ENCODE peak calls at places on chromosomes 3 and 15, in nine cellular contexts. I is psoas muscle, S is neural crest cell, Q is fibroblast of pulmonary artery, D is spleen, E is A549, M is lower leg skin, Y is left ventricle myocardium inferior, X is foreskin fibroblast. G is an unnamed sample.

GRCh38 chr3:81105761-81106160 is 655.7 kb downstream of the GBE1 start:
- DNase-seq in D (no peak), Q (peak; percentile 17), I (no peak), S (no peak), M (no peak), E (no peak), X (no peak), Y (no peak), G (no peak)

GRCh38 chr3:126209741-126210140 is 29.4 kb upstream of the ALDH1L1 start:
- DNase-seq in I (no peak), Q (no peak), M (no peak), D (no peak), Y (no peak), E (no peak), S (no peak), X (no peak), G (no peak)

GRCh38 chr15:33675246-33675645 is 293.1 kb upstream of the CHRM5 start:
- DNase-seq in M (no peak), Q (peak; percentile 43), Y (no peak), X (no peak), S (no peak), E (peak; percentile 53), D (no peak), I (no peak), G (no peak)

GRCh38 chr3:162143181-162143580 is 646.6 kb downstream of the OTOL1 start:
- DNase-seq in I (no peak), Q (no peak), S (no peak), Y (no peak), X (no peak), M (no peak), E (no peak), D (no peak), G (no peak)

GRCh38 chr15:31365655-31366127 is 39.1 kb downstream of the KLF13 start:
- DNase-seq in X (peak; percentile 89), E (no peak), Y (peak; percentile 97), Q (peak; percentile 92), M (peak; percentile 96), D (peak; percentile 98), I (peak; percentile 98), S (peak; percentile 35), G (peak; percentile 35)

GRCh38 chr3:15436246-15436645 is 8.8 kb downstream of the EAF1 start:
- DNase-seq in Q (no peak), E (no peak), D (no peak), M (no peak), S (no peak), X (no peak), I (no peak), Y (no peak), G (no peak)

GRCh38 chr3:77254967-77255831 is 215.3 kb downstream of the ROBO2 start:
- DNase-seq in Y (no peak), I (no peak), Q (peak; percentile 66), E (peak; percentile 52), S (peak; percentile 50), D (no peak), X (peak; percentile 30), M (peak; percentile 28), G (peak; percentile 33)

GRCh38 chr15:69450968-69451695 is 1.5 kb upstream of the RPLP1 start:
- DNase-seq in D (no peak), M (no peak), Y (no peak), S (no peak), Q (no peak), X (no peak), I (no peak), E (no peak), G (no peak)

GRCh38 chr3:56800373-56801150 is 1.2 kb downstream of the ARHGEF3 start:
- DNase-seq in I (no peak), X (no peak), S (no peak), E (no peak), Y (no peak), Q (no peak), M (no peak), D (peak; percentile 86), G (no peak)

GRCh38 chr3:56801597-56802410 is at the start of gene ARHGEF3:
- DNase-seq in S (peak; percentile 63), I (peak; percentile 92), Q (peak; percentile 77), E (peak; percentile 75), M (peak; percentile 70), X (peak; percentile 58), D (peak; percentile 98), Y (peak; percentile 88), G (peak; percentile 71)

GRCh38 chr3:56796996-56797395 is 4.8 kb downstream of the ARHGEF3 start:
- DNase-seq in Y (no peak), X (no peak), I (no peak), D (no peak), M (no peak), E (no peak), Q (no peak), S (no peak), G (no peak)

GRCh38 chr3:56801151-56801596 is 575 bp downstream of the ARHGEF3 start:
- DNase-seq in S (peak; percentile 4), E (no peak), Y (no peak), I (no peak), M (no peak), X (no peak), D (peak; percentile 81), Q (no peak), G (no peak)

DNA sequence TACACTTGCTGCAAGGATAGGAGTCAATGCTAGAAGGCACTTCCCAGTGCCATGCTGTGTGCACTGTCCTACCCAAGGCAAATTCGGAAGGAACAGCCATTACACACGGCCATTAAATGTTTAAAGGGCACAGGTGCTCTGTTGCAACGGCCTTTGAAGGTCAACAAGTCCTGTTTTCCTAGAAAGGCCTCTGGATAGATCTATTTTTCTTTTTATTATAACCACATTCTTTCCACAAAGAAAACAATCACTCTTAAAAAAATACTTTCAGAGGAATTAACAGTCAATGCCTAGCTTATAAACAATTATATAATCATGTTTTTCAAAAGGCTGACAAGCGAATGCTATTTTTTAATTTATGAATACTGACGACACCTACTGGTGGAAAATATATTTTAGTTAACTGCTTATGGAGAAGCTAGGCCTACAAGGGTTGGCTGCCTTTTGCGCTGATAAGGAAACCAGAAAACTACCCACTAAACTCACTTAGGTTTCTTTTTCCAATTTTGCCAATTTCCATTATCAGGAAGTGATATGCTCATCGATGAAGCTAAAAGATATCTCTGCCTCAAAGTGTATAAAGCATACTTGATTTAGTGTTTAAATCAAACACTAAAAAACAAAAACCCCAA is 2.4 kb downstream of the ARHGEF3 start:
- DNase-seq in Y (no peak), Q (peak; percentile 83), M (no peak), X (no peak), D (no peak), I (no peak), S (no peak), E (peak; percentile 49), G (no peak)
- TF ChIP-seq CTCF in Y (peak; percentile 78), Q (peak; percentile 53), M (no peak), X (peak; percentile 24), D (peak; percentile 78), I (peak; percentile 77), S (peak; percentile 78), E (peak; percentile 61), G (peak; percentile 77)

GRCh38 chr15:73928971-73929627 is 2.8 kb downstream of the LOXL1 start:
- DNase-seq in D (peak; percentile 55), I (peak; percentile 12), Y (peak; percentile 1), Q (no peak), E (no peak), M (no peak), S (no peak), X (no peak), G (no peak)

GRCh38 chr15:73928241-73928579 is 1.9 kb downstream of the LOXL1 start:
- DNase-seq in Q (no peak), D (peak; percentile 51), S (no peak), X (no peak), Y (no peak), E (no peak), I (peak; percentile 49), M (no peak), G (no peak)

GRCh38 chr15:73926191-73927002 is at the start of gene LOXL1:
- DNase-seq in D (peak; percentile 85), Q (peak; percentile 89), S (peak; percentile 61), M (no peak), X (peak; percentile 92), I (peak; percentile 84), Y (peak; percentile 79), E (no peak), G (peak; percentile 27)

GRCh38 chr15:73927003-73927475 is 777 bp downstream of the LOXL1 start:
- DNase-seq in Q (no peak), I (peak; percentile 77), S (peak; percentile 41), E (no peak), Y (peak; percentile 72), M (no peak), X (no peak), D (peak; percentile 91), G (peak; percentile 42)

DNA sequence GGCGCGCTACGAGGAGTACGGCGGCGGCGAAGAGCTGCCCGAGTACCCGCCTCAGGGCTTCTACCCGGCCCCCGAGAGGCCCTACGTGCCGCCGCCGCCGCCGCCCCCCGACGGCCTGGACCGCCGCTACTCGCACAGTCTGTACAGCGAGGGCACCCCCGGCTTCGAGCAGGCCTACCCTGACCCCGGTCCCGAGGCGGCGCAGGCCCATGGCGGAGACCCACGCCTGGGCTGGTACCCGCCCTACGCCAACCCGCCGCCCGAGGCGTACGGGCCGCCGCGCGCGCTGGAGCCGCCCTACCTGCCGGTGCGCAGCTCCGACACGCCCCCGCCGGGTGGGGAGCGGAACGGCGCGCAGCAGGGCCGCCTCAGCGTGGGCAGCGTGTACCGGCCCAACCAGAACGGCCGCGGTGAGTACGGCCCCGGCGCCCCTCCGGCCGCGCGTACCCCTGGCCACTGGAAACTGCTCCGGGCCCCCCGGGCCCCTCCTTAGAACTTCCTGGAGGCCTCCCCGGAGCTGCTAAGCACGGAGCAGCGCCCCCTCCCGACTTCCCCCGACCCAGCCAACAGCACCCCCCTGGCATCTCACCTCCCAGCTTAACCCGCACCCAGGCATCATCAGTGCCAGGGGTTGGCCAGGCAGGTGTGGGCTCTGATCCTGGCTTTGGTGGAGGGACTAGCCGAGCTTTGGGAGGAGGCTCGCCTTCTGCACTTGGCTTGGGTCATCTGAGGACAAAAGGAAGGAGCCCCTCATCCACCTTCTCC is 1.4 kb downstream of the LOXL1 start:
- DNase-seq in E (peak; percentile 49), D (peak; percentile 95), S (no peak), I (peak; percentile 74), X (no peak), M (no peak), Y (peak; percentile 65), Q (peak; percentile 46), G (peak; percentile 63)
- TF ChIP-seq CTCF in E (peak; percentile 63), D (peak; percentile 73), S (peak; percentile 58), I (peak; percentile 39), X (peak; percentile 50), M (no peak), Y (peak; percentile 60), Q (peak; percentile 40), G (peak; percentile 67)

DNA sequence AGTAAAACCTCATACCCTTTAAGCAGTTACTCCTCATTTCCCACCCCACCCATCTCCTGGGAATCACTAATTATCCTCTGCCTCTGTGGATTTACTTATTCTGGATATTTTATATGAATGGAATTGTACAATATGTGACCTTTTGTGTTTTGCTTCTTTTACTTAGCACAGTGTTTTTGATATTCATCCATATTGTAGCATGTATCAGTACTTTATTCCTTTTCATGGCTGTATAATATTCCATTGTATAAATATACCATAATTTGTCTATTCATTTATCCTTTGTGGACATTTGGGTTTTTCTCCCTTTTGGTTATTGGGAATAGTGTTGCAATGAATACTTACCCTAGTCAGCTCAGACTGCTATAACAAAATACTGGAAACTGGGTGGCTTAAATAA is 39.2 kb downstream of the SH3GL3 start:
- DNase-seq in E (no peak), S (no peak), D (no peak), Y (no peak), X (no peak), Q (no peak), I (no peak), M (no peak), G (no peak)
- TF ChIP-seq CTCF in E (no peak), S (no peak), D (no peak), Y (no peak), X (no peak), Q (no peak), I (no peak), M (no peak), G (no peak)

GRCh38 chr3:52108302-52109232 is 45.7 kb downstream of the POC1A start:
- DNase-seq in S (no peak), E (no peak), Y (peak; percentile 55), M (no peak), X (no peak), I (peak; percentile 73), D (peak; percentile 63), Q (peak; percentile 49), G (no peak)
- TF ChIP-seq CTCF in S (no peak), E (no peak), Y (peak; percentile 60), M (no peak), X (peak; percentile 51), I (peak; percentile 36), D (no peak), Q (peak; percentile 36), G (no peak)